ENCODE peak calls at places on chromosomes 16 and 17, in ten cellular contexts. F is stimulated activated CD8-positive, alpha-beta memory T cell treated with anti-CD3 and anti-CD28 coated beads, Interleukin-4, amount 100 ng/mL, for 1 hour; J is NCI-H1105; S is A549; E is nucleus accumbens; X is activated naive CD4-positive, alpha-beta T cell treated with anti-CD3 and anti-CD28 coated beads for 36 hours; Q is kidney epithelial cell; M is hypothalamus; C is stimulated activated CD4-positive, alpha-beta T cell treated with anti-CD3 and anti-CD28 coated beads, Interleukin-12 subunit alpha, Interleukin-12 subunit beta, amount 100 ng/mL, for 4 hours; K is NCI-H510A treated with DMSO at 0.1 percent for 48 hours. I is an unnamed sample.

GRCh38 chr16:85216522-85217375 is 104.5 kb upstream of the CIBAR2 start:
- DNase-seq in J (no peak), Q (no peak), F (no peak), X (peak), K (no peak), M (no peak), C (no peak), E (peak), S (no peak), I (no peak)

GRCh38 chr16:17318200-17318599 is 152.6 kb downstream of the XYLT1 start:
- DNase-seq in J (no peak), S (no peak), C (no peak), E (no peak), F (no peak), K (no peak), Q (no peak), X (no peak), M (no peak), I (no peak)

GRCh38 chr17:17696871-17697633 is 15.8 kb downstream of the RAI1 start:
- DNase-seq in Q (no peak), S (no peak), C (no peak), K (no peak), E (no peak), X (no peak), F (no peak), J (no peak), M (no peak), I (peak)

GRCh38 chr16:529012-529575 is 1.6 kb downstream of the CAPN15 start:
- DNase-seq in C (no peak), J (no peak), E (no peak), X (peak), K (no peak), S (no peak), F (no peak), M (no peak), Q (no peak), I (no peak)

GRCh38 chr17:10172241-10172741 is 26.1 kb downstream of the GAS7 start:
- DNase-seq in M (no peak), J (no peak), E (no peak), Q (no peak), S (no peak), F (no peak), C (no peak), K (no peak), X (no peak), I (no peak)

GRCh38 chr16:807345-808251 is 7.1 kb upstream of the GNG13 start:
- DNase-seq in F (peak), J (peak), M (peak), X (peak), K (peak), E (peak), C (peak), S (peak), Q (peak), I (peak)

GRCh38 chr16:1674751-1675664 is 3.1 kb upstream of the JPT2 start:
- DNase-seq in S (peak), E (no peak), M (no peak), J (no peak), X (no peak), C (no peak), K (no peak), F (no peak), Q (no peak), I (no peak)

GRCh38 chr17:42282478-42283080 is 5.7 kb upstream of the STAT5A start:
- DNase-seq in C (no peak), S (no peak), J (no peak), Q (no peak), M (no peak), F (no peak), X (peak), K (no peak), E (no peak), I (no peak)

GRCh38 chr16:21626659-21627277 is 25.6 kb downstream of the IGSF6 start:
- DNase-seq in E (no peak), C (no peak), M (no peak), K (no peak), F (no peak), S (no peak), Q (peak), J (no peak), X (peak), I (peak)

GRCh38 chr16:27369806-27370205 is 32.2 kb upstream of the IL21R start:
- DNase-seq in F (no peak), M (no peak), E (no peak), K (no peak), J (no peak), Q (no peak), C (no peak), X (no peak), S (no peak), I (no peak)

GRCh38 chr17:14356043-14356637 is 55.3 kb downstream of the HS3ST3B1 start:
- DNase-seq in K (no peak), M (no peak), S (no peak), E (no peak), X (no peak), F (no peak), Q (no peak), J (no peak), C (no peak), I (no peak)

GRCh38 chr16:86751081-86752030 is 173.0 kb downstream of the FOXL1 start:
- DNase-seq in Q (peak), E (no peak), S (no peak), J (no peak), K (no peak), F (no peak), M (no peak), X (no peak), C (no peak), I (no peak)

GRCh38 chr17:2532146-2532720 is 20.5 kb upstream of the METTL16 start:
- DNase-seq in S (no peak), C (no peak), K (no peak), J (no peak), X (no peak), F (no peak), E (no peak), Q (no peak), M (no peak), I (no peak)

GRCh38 chr17:31266042-31266441 is 31.0 kb downstream of the OMG start:
- DNase-seq in J (no peak), M (no peak), X (peak), E (no peak), F (no peak), K (no peak), C (no peak), Q (no peak), S (no peak), I (no peak)

GRCh38 chr17:67046398-67046797 is 2.0 kb downstream of the CACNG1 start:
- DNase-seq in C (no peak), J (no peak), K (no peak), S (no peak), Q (no peak), M (no peak), X (no peak), F (no peak), E (no peak), I (no peak)

GRCh38 chr16:75267631-75268264 is 16.3 kb upstream of the BCAR1 start:
- DNase-seq in F (no peak), C (no peak), E (peak), S (peak), Q (no peak), J (peak), K (peak), M (no peak), X (no peak), I (no peak)

GRCh38 chr16:89320717-89321501 is 103.4 kb downstream of the ZNF778 start:
- DNase-seq in E (peak), S (no peak), F (no peak), Q (no peak), K (peak), J (no peak), X (no peak), C (no peak), M (no peak), I (no peak)

GRCh38 chr16:72455743-72456659 is 284.0 kb upstream of the PMFBP1 start:
- DNase-seq in X (no peak), J (no peak), K (peak), Q (no peak), M (no peak), E (no peak), C (no peak), S (no peak), F (no peak), I (no peak)

GRCh38 chr17:77899494-77899893 is 59.0 kb upstream of the TNRC6C start:
- DNase-seq in C (no peak), E (peak), J (peak), Q (no peak), K (no peak), X (no peak), S (no peak), M (no peak), F (no peak), I (no peak)

GRCh38 chr17:65297384-65297783 is 160.2 kb downstream of the RGS9 start:
- DNase-seq in M (no peak), C (no peak), J (no peak), S (no peak), F (no peak), K (no peak), Q (no peak), E (no peak), X (no peak), I (no peak)

GRCh38 chr17:27879987-27880608 is 13.1 kb downstream of the LYRM9 start:
- DNase-seq in F (peak), M (peak), K (peak), J (peak), C (peak), X (peak), Q (no peak), E (peak), S (peak), I (peak)

GRCh38 chr16:21684199-21684598 is 20.4 kb downstream of the OTOA start:
- DNase-seq in S (no peak), C (peak), J (no peak), E (peak), M (no peak), X (peak), K (no peak), Q (no peak), F (no peak), I (no peak)

GRCh38 chr17:7215652-7216139 is 3.9 kb downstream of the DLG4 start:
- DNase-seq in F (no peak), J (no peak), X (peak), M (no peak), K (no peak), Q (no peak), S (peak), C (no peak), E (no peak), I (no peak)

GRCh38 chr17:16085066-16085699 is 85.6 kb downstream of the TTC19 start:
- DNase-seq in Q (no peak), J (no peak), S (no peak), C (no peak), F (no peak), X (no peak), M (no peak), K (no peak), E (no peak), I (peak)

GRCh38 chr17:7253082-7253481 is 1.1 kb downstream of the ELP5 start:
- DNase-seq in M (no peak), F (no peak), E (no peak), Q (no peak), X (no peak), C (no peak), S (no peak), J (no peak), K (no peak), I (no peak)

GRCh38 chr16:10156111-10156510 is 26.1 kb downstream of the GRIN2A start:
- DNase-seq in E (no peak), Q (no peak), M (no peak), S (no peak), F (no peak), X (no peak), K (no peak), C (no peak), J (no peak), I (no peak)

GRCh38 chr16:70437017-70437581 is 1.8 kb downstream of the ST3GAL2 start:
- DNase-seq in F (no peak), M (no peak), E (no peak), C (no peak), K (no peak), Q (no peak), J (no peak), X (no peak), S (no peak), I (no peak)

GRCh38 chr16:46428108-46429061 is 192.8 kb downstream of the SHCBP1 start:
- DNase-seq in M (no peak), F (no peak), J (no peak), K (no peak), S (no peak), C (no peak), X (no peak), E (no peak), Q (no peak), I (no peak)

GRCh38 chr17:70636517-70637133 is 467.3 kb downstream of the KCNJ2 start:
- DNase-seq in K (peak), S (peak), X (no peak), E (no peak), J (peak), F (no peak), M (no peak), C (no peak), Q (no peak), I (peak)

GRCh38 chr17:45305532-45306087 is 11.2 kb downstream of the MAP3K14 start:
- DNase-seq in S (no peak), K (no peak), C (no peak), E (no peak), F (no peak), J (no peak), M (no peak), X (no peak), Q (no peak), I (no peak)

GRCh38 chr17:800446-801242 is 18.5 kb downstream of the MRM3 start:
- DNase-seq in J (no peak), E (no peak), C (no peak), K (no peak), Q (no peak), X (no peak), S (no peak), M (no peak), F (no peak), I (no peak)

GRCh38 chr17:9874722-9875121 is 30.3 kb downstream of the RCVRN start:
- DNase-seq in K (no peak), M (no peak), Q (no peak), F (no peak), S (no peak), X (no peak), E (no peak), C (no peak), J (no peak), I (no peak)

GRCh38 chr17:56636276-56636675 is 42.8 kb downstream of the NOG start:
- DNase-seq in K (no peak), M (no peak), F (no peak), X (no peak), E (no peak), S (no peak), J (no peak), C (no peak), Q (no peak), I (no peak)

GRCh38 chr16:89313583-89313982 is 96.1 kb downstream of the ZNF778 start:
- DNase-seq in E (no peak), C (no peak), J (no peak), M (no peak), X (no peak), F (no peak), K (no peak), S (no peak), Q (no peak), I (no peak)

GRCh38 chr17:773467-774319 is 8.4 kb downstream of the GLOD4 start:
- DNase-seq in M (no peak), J (no peak), X (no peak), K (no peak), S (no peak), Q (no peak), F (no peak), E (no peak), C (no peak), I (no peak)

GRCh38 chr17:6021627-6022026 is 48.6 kb upstream of the WSCD1 start:
- DNase-seq in E (no peak), J (no peak), C (no peak), M (no peak), S (no peak), K (no peak), Q (no peak), X (no peak), F (no peak), I (no peak)

GRCh38 chr17:6452471-6453266 is 8.4 kb downstream of the PIMREG start:
- DNase-seq in E (no peak), J (no peak), F (no peak), M (no peak), Q (no peak), C (no peak), K (no peak), X (no peak), S (no peak), I (no peak)

GRCh38 chr17:17648762-17649161 is 32.5 kb upstream of the RAI1 start:
- DNase-seq in C (no peak), S (no peak), F (no peak), X (no peak), Q (no peak), J (no peak), M (no peak), E (no peak), K (no peak), I (no peak)

I was measured in midbrain.